ENCODE peak calls at places on chromosomes 11 and 22, in five cellular contexts. One of them, this sample, is unnamed.

GRCh38 chr11:118084247-118084646 is 2.5 kb downstream of the SMIM35 start:
- DNase-seq in T1000: no peak
- DNase-seq in brain microvascular endothelial cell: no peak
- DNase-seq in putamen: peak
- DNase-seq in stomach: no peak
- DNase-seq in this sample: no peak

GRCh38 chr11:127003260-127003981 is 2.9 kb upstream of the KIRREL3 start:
- DNase-seq in T1000: no peak
- DNase-seq in brain microvascular endothelial cell: no peak
- DNase-seq in putamen: no peak
- DNase-seq in stomach: no peak
- DNase-seq in this sample: peak

GRCh38 chr11:114571712-114572111 is 12.0 kb upstream of the NXPE1 start:
- DNase-seq in T1000: no peak
- DNase-seq in brain microvascular endothelial cell: no peak
- DNase-seq in putamen: no peak
- DNase-seq in stomach: no peak
- DNase-seq in this sample: no peak

GRCh38 chr22:23282089-23282501 is 101.8 kb downstream of the BCR start:
- DNase-seq in T1000: peak
- DNase-seq in brain microvascular endothelial cell: peak
- DNase-seq in putamen: peak
- DNase-seq in stomach: peak
- DNase-seq in this sample: peak

GRCh38 chr22:32584650-32585049 is 110.0 kb downstream of the FBXO7 start:
- DNase-seq in T1000: no peak
- DNase-seq in brain microvascular endothelial cell: no peak
- DNase-seq in putamen: no peak
- DNase-seq in stomach: no peak
- DNase-seq in this sample: no peak

GRCh38 chr11:1292018-1292643 is 17.3 kb downstream of the TOLLIP start:
- DNase-seq in T1000: no peak
- DNase-seq in brain microvascular endothelial cell: no peak
- DNase-seq in putamen: peak
- DNase-seq in stomach: no peak
- DNase-seq in this sample: no peak

GRCh38 chr22:39223091-39223710 is 21.6 kb downstream of the PDGFB start:
- DNase-seq in T1000: no peak
- DNase-seq in brain microvascular endothelial cell: no peak
- DNase-seq in putamen: no peak
- DNase-seq in stomach: no peak
- DNase-seq in this sample: no peak

GRCh38 chr11:75406338-75406777 is 7.0 kb downstream of the RPS3 start:
- DNase-seq in T1000: no peak
- DNase-seq in brain microvascular endothelial cell: no peak
- DNase-seq in putamen: no peak
- DNase-seq in stomach: no peak
- DNase-seq in this sample: no peak

GRCh38 chr11:92382311-92382710 is 157.7 kb downstream of the FAT3 start:
- DNase-seq in T1000: no peak
- DNase-seq in brain microvascular endothelial cell: no peak
- DNase-seq in putamen: no peak
- DNase-seq in stomach: no peak
- DNase-seq in this sample: no peak

GRCh38 chr11:2446590-2447252 is 1.9 kb downstream of the KCNQ1 start:
- DNase-seq in T1000: no peak
- DNase-seq in brain microvascular endothelial cell: no peak
- DNase-seq in putamen: peak
- DNase-seq in stomach: no peak
- DNase-seq in this sample: no peak

GRCh38 chr22:37421468-37421877 is 5.8 kb downstream of the ELFN2 start:
- DNase-seq in T1000: no peak
- DNase-seq in brain microvascular endothelial cell: no peak
- DNase-seq in putamen: no peak
- DNase-seq in stomach: no peak
- DNase-seq in this sample: no peak

GRCh38 chr11:10909141-10909883 is 51.5 kb upstream of the ZBED5 start:
- DNase-seq in T1000: no peak
- DNase-seq in brain microvascular endothelial cell: peak
- DNase-seq in putamen: no peak
- DNase-seq in stomach: no peak
- DNase-seq in this sample: peak

GRCh38 chr11:59560290-59560701 is 49.0 kb downstream of the OR4D9 start:
- DNase-seq in T1000: peak
- DNase-seq in brain microvascular endothelial cell: peak
- DNase-seq in putamen: peak
- DNase-seq in stomach: peak
- DNase-seq in this sample: peak

GRCh38 chr11:111707039-111707690 is 59.0 kb downstream of the PPP2R1B start:
- DNase-seq in T1000: no peak
- DNase-seq in brain microvascular endothelial cell: peak
- DNase-seq in putamen: no peak
- DNase-seq in stomach: peak
- DNase-seq in this sample: no peak

GRCh38 chr22:45460288-45461109 is 42.2 kb upstream of the FBLN1 start:
- DNase-seq in T1000: no peak
- DNase-seq in brain microvascular endothelial cell: no peak
- DNase-seq in putamen: no peak
- DNase-seq in stomach: no peak
- DNase-seq in this sample: no peak

GRCh38 chr22:47564158-47564450 is 801.7 kb downstream of the TBC1D22A start:
- DNase-seq in T1000: no peak
- DNase-seq in brain microvascular endothelial cell: no peak
- DNase-seq in putamen: no peak
- DNase-seq in stomach: no peak
- DNase-seq in this sample: no peak

GRCh38 chr11:45354976-45355705 is 69.0 kb upstream of the SYT13 start:
- DNase-seq in T1000: no peak
- DNase-seq in brain microvascular endothelial cell: peak
- DNase-seq in putamen: peak
- DNase-seq in stomach: peak
- DNase-seq in this sample: no peak

GRCh38 chr11:16953620-16954019 is 60.6 kb downstream of the PLEKHA7 start:
- DNase-seq in T1000: no peak
- DNase-seq in brain microvascular endothelial cell: no peak
- DNase-seq in putamen: no peak
- DNase-seq in stomach: no peak
- DNase-seq in this sample: no peak

GRCh38 chr11:45181595-45182550 is 35.4 kb downstream of the PRDM11 start:
- DNase-seq in T1000: no peak
- DNase-seq in brain microvascular endothelial cell: no peak
- DNase-seq in putamen: no peak
- DNase-seq in stomach: no peak
- DNase-seq in this sample: no peak

GRCh38 chr11:74870485-74870884 is 78.4 kb downstream of the XRRA1 start:
- DNase-seq in T1000: no peak
- DNase-seq in brain microvascular endothelial cell: peak
- DNase-seq in putamen: no peak
- DNase-seq in stomach: no peak
- DNase-seq in this sample: peak

GRCh38 chr11:127521413-127521812 is 520.8 kb upstream of the KIRREL3 start:
- DNase-seq in T1000: no peak
- DNase-seq in brain microvascular endothelial cell: no peak
- DNase-seq in putamen: no peak
- DNase-seq in stomach: no peak
- DNase-seq in this sample: no peak

GRCh38 chr11:2574553-2575535 is 125.0 kb downstream of the KCNQ1OT1 start:
- DNase-seq in T1000: no peak
- DNase-seq in brain microvascular endothelial cell: no peak
- DNase-seq in putamen: no peak
- DNase-seq in stomach: peak
- DNase-seq in this sample: no peak

GRCh38 chr11:105100206-105100605 is 39.4 kb downstream of the CARD18 start:
- DNase-seq in T1000: no peak
- DNase-seq in brain microvascular endothelial cell: no peak
- DNase-seq in putamen: no peak
- DNase-seq in stomach: no peak
- DNase-seq in this sample: no peak

GRCh38 chr11:121328213-121328966 is 35.8 kb downstream of the SC5D start:
- DNase-seq in T1000: no peak
- DNase-seq in brain microvascular endothelial cell: no peak
- DNase-seq in putamen: no peak
- DNase-seq in stomach: no peak
- DNase-seq in this sample: no peak

GRCh38 chr11:49424136-49424535 is 215.7 kb upstream of the FOLH1 start:
- DNase-seq in T1000: no peak
- DNase-seq in brain microvascular endothelial cell: no peak
- DNase-seq in putamen: peak
- DNase-seq in stomach: no peak
- DNase-seq in this sample: no peak

GRCh38 chr22:46072981-46073682 is 77.2 kb upstream of the PPARA start:
- DNase-seq in T1000: no peak
- DNase-seq in brain microvascular endothelial cell: no peak
- DNase-seq in putamen: no peak
- DNase-seq in stomach: peak
- DNase-seq in this sample: no peak

GRCh38 chr11:10504490-10504889 is 36.5 kb downstream of the RNF141 start:
- DNase-seq in T1000: no peak
- DNase-seq in brain microvascular endothelial cell: no peak
- DNase-seq in putamen: no peak
- DNase-seq in stomach: no peak
- DNase-seq in this sample: no peak

GRCh38 chr11:22199243-22199642 is 6.4 kb downstream of the ANO5 start:
- DNase-seq in T1000: no peak
- DNase-seq in brain microvascular endothelial cell: no peak
- DNase-seq in putamen: no peak
- DNase-seq in stomach: no peak
- DNase-seq in this sample: no peak